ENCODE peak calls at places on chromosomes 2 and 18, in four cellular contexts. S is activated CD8-positive, alpha-beta memory T cell treated with anti-CD3 and anti-CD28 coated beads, Interleukin-2, amount 50 U/mL, for 48 hours; H is SHP77; L is effector memory CD4-positive, alpha-beta T cell. Z is an unnamed sample.

GRCh38 chr18:63808125-63808524 is 32.9 kb downstream of the SERPINB7 start:
- DNase-seq in S (no peak), H (no peak), L (no peak), Z (no peak)

GRCh38 chr2:240200230-240201051 is 60.0 kb upstream of the OTOS start:
- DNase-seq in S (peak), H (no peak), L (no peak), Z (no peak)

GRCh38 chr2:64586054-64586453 is 61.9 kb downstream of the AFTPH start:
- DNase-seq in S (no peak), H (no peak), L (no peak), Z (no peak)

GRCh38 chr18:40006553-40007073 is 1948.4 kb upstream of the PIK3C3 start:
- DNase-seq in S (no peak), H (no peak), L (no peak), Z (peak)

GRCh38 chr18:37778417-37779165 is 213.0 kb upstream of the CELF4 start:
- DNase-seq in S (peak), H (peak), L (no peak), Z (peak)

GRCh38 chr2:155389224-155389623 is 690.7 kb downstream of the KCNJ3 start:
- DNase-seq in S (no peak), H (no peak), L (no peak), Z (no peak)

GRCh38 chr2:30194421-30194820 is 36.9 kb upstream of the LBH start:
- DNase-seq in S (no peak), H (no peak), L (no peak), Z (no peak)

GRCh38 chr2:129661942-129662341 is 317.5 kb upstream of the RAB6C start:
- DNase-seq in S (no peak), H (no peak), L (no peak), Z (peak)

GRCh38 chr18:79399275-79400081 is 3.7 kb downstream of the NFATC1 start:
- DNase-seq in S (peak), H (no peak), L (no peak), Z (no peak)

GRCh38 chr18:78416853-78417252 is 562.8 kb upstream of the SALL3 start:
- DNase-seq in S (no peak), H (no peak), L (no peak), Z (no peak)

GRCh38 chr2:98634406-98635092 is 26.2 kb downstream of the UNC50 start:
- DNase-seq in S (peak), H (peak), L (no peak), Z (no peak)

GRCh38 chr2:19786408-19787058 is 115.2 kb downstream of the TTC32 start:
- DNase-seq in S (no peak), H (no peak), L (no peak), Z (no peak)

GRCh38 chr18:35926884-35927283 is 45.6 kb upstream of the RMP24 start:
- DNase-seq in S (no peak), H (no peak), L (no peak), Z (no peak)

GRCh38 chr18:8117008-8117376 is 492.2 kb upstream of the RAB12 start:
- DNase-seq in S (no peak), H (no peak), L (no peak), Z (no peak)

GRCh38 chr2:113799375-113799774 is 42.9 kb upstream of the SLC35F5 start:
- DNase-seq in S (no peak), H (no peak), L (no peak), Z (no peak)

GRCh38 chr2:130844161-130844560 is 7.4 kb downstream of the ARHGEF4 start:
- DNase-seq in S (no peak), H (no peak), L (no peak), Z (no peak)

GRCh38 chr2:85266424-85267041 is 61.3 kb downstream of the TGOLN2 start:
- DNase-seq in S (peak), H (peak), L (peak), Z (peak)

GRCh38 chr2:28962505-28962904 is 18.6 kb upstream of the TOGARAM2 start:
- DNase-seq in S (no peak), H (no peak), L (no peak), Z (no peak)

GRCh38 chr2:211928186-211928585 is 610.4 kb downstream of the ERBB4 start:
- DNase-seq in S (no peak), H (no peak), L (no peak), Z (no peak)

GRCh38 chr2:70826696-70827330 is 6.4 kb upstream of the CLEC4F start:
- DNase-seq in S (no peak), H (no peak), L (no peak), Z (no peak)

GRCh38 chr2:174771136-174771535 is 6.9 kb upstream of the CHRNA1 start:
- DNase-seq in S (no peak), H (no peak), L (no peak), Z (no peak)

GRCh38 chr2:60070166-60070565 is 483.3 kb downstream of the BCL11A start:
- DNase-seq in S (no peak), H (no peak), L (no peak), Z (no peak)

GRCh38 chr2:20229322-20230201 is 4.6 kb upstream of the SDC1 start:
- DNase-seq in S (peak), H (no peak), L (no peak), Z (no peak)

GRCh38 chr2:10778724-10779115 is 33.9 kb downstream of the PDIA6 start:
- DNase-seq in S (no peak), H (no peak), L (no peak), Z (no peak)

GRCh38 chr2:26687328-26687727 is 5.2 kb upstream of the KCNK3 start:
- DNase-seq in S (no peak), H (peak), L (no peak), Z (no peak)

GRCh38 chr18:44882163-44882881 is 201.6 kb downstream of the SETBP1 start:
- DNase-seq in S (no peak), H (no peak), L (no peak), Z (no peak)

GRCh38 chr2:224257176-224257575 is 144.7 kb downstream of the FAM124B start:
- DNase-seq in S (no peak), H (no peak), L (no peak), Z (no peak)

GRCh38 chr2:220562375-220563140 is 935.1 kb downstream of the SLC4A3 start:
- DNase-seq in S (no peak), H (no peak), L (no peak), Z (no peak)

GRCh38 chr2:241841181-241842066 is 17.3 kb downstream of the PDCD1 start:
- DNase-seq in S (no peak), H (no peak), L (no peak), Z (no peak)

GRCh38 chr2:85790499-85790898 is 36.7 kb downstream of the ATOH8 start:
- DNase-seq in S (no peak), H (no peak), L (no peak), Z (peak)

GRCh38 chr18:40949138-40949949 is 1005.7 kb upstream of the PIK3C3 start:
- DNase-seq in S (no peak), H (peak), L (no peak), Z (peak)

GRCh38 chr2:20491739-20492531 is 45.1 kb downstream of the RHOB start:
- DNase-seq in S (no peak), H (no peak), L (no peak), Z (no peak)

GRCh38 chr2:134181219-134181618 is 72.7 kb upstream of the MGAT5 start:
- DNase-seq in S (no peak), H (no peak), L (peak), Z (no peak)

GRCh38 chr2:172833898-172834297 is 98.3 kb downstream of the RAPGEF4 start:
- DNase-seq in S (no peak), H (no peak), L (no peak), Z (no peak)

GRCh38 chr2:190891913-190892312 is 11.3 kb downstream of the GLS start:
- DNase-seq in S (no peak), H (no peak), L (no peak), Z (no peak)

GRCh38 chr2:95274291-95275150 is at the start of gene PROM2:
- DNase-seq in S (peak), H (no peak), L (no peak), Z (no peak)

GRCh38 chr2:226423498-226423960 is 376.1 kb downstream of the IRS1 start:
- DNase-seq in S (peak), H (no peak), L (peak), Z (no peak)

GRCh38 chr2:70964596-70965386 is 13.6 kb upstream of the ANKRD53 start:
- DNase-seq in S (peak), H (no peak), L (peak), Z (peak)